ENCODE peak calls at places on chromosomes 6 and 20, in eight cellular contexts. T is tibial artery; J is IMR-90; M is PC-3; U is CD8-positive, alpha-beta T cell; B is brain microvascular endothelial cell; C is left ventricle myocardium inferior; P is neural progenitor cell. Z is an unnamed sample.

GRCh38 chr20:40812415-40813212 is 123.6 kb upstream of the MAFB start:
- DNase-seq in T (no peak), J (no peak), M (no peak), U (no peak), B (no peak), C (no peak), P (no peak), Z (no peak)

GRCh38 chr6:167683028-167683862 is 143.5 kb upstream of the AFDN start:
- DNase-seq in T (no peak), J (peak; percentile 19), M (peak; percentile 73), U (no peak), B (peak; percentile 93), C (peak; percentile 65), P (no peak), Z (no peak)

GRCh38 chr20:57076951-57077350 is 189.5 kb downstream of the BMP7 start:
- DNase-seq in T (no peak), J (no peak), M (peak; percentile 40), U (no peak), B (no peak), C (no peak), P (no peak), Z (no peak)

GRCh38 chr20:51020657-51021056 is 2.2 kb downstream of the KCNG1 start:
- DNase-seq in T (no peak), J (no peak), M (no peak), U (no peak), B (no peak), C (no peak), P (peak; percentile 46), Z (no peak)

GRCh38 chr6:157625111-157625510 is 197.9 kb upstream of the SNX9 start:
- DNase-seq in T (no peak), J (no peak), M (no peak), U (no peak), B (no peak), C (no peak), P (no peak), Z (no peak)

GRCh38 chr20:41969656-41970055 is 351.5 kb upstream of the CHD6 start:
- DNase-seq in T (no peak), J (no peak), M (no peak), U (no peak), B (no peak), C (no peak), P (no peak), Z (no peak)

GRCh38 chr6:153564803-153565202 is 433.7 kb upstream of the RGS17 start:
- DNase-seq in T (no peak), J (no peak), M (no peak), U (no peak), B (peak; percentile 5), C (no peak), P (no peak), Z (no peak)

GRCh38 chr6:112037783-112038216 is 16.1 kb upstream of the CCN6 start:
- DNase-seq in T (peak; percentile 98), J (peak; percentile 90), M (peak; percentile 83), U (no peak), B (peak; percentile 92), C (peak; percentile 54), P (no peak), Z (no peak)

GRCh38 chr20:17721802-17722486 is 22.2 kb downstream of the BANF2 start:
- DNase-seq in T (no peak), J (no peak), M (peak; percentile 34), U (no peak), B (no peak), C (no peak), P (no peak), Z (no peak)

GRCh38 chr6:11586574-11586973 is 49.0 kb downstream of the TMEM170B start:
- DNase-seq in T (no peak), J (peak; percentile 94), M (peak; percentile 53), U (no peak), B (peak; percentile 92), C (no peak), P (peak; percentile 21), Z (no peak)

GRCh38 chr6:158039571-158040050 is 57.9 kb downstream of the SYNJ2 start:
- DNase-seq in T (peak; percentile 84), J (peak; percentile 52), M (peak; percentile 60), U (no peak), B (peak; percentile 91), C (peak; percentile 29), P (no peak), Z (no peak)

GRCh38 chr20:675453-676314 is at the start of gene SCRT2:
- DNase-seq in T (peak; percentile 81), J (peak; percentile 65), M (peak; percentile 83), U (peak; percentile 80), B (peak; percentile 38), C (peak; percentile 86), P (peak; percentile 95), Z (no peak)

GRCh38 chr20:42739692-42740091 is 450.0 kb downstream of the PTPRT start:
- DNase-seq in T (no peak), J (no peak), M (no peak), U (no peak), B (no peak), C (no peak), P (no peak), Z (no peak)

GRCh38 chr20:56483970-56484369 is 15.5 kb downstream of the RTF2 start:
- DNase-seq in T (no peak), J (no peak), M (no peak), U (no peak), B (no peak), C (no peak), P (no peak), Z (no peak)

GRCh38 chr6:6657085-6657819 is 68.7 kb downstream of the LY86 start:
- DNase-seq in T (no peak), J (no peak), M (no peak), U (peak; percentile 34), B (no peak), C (no peak), P (no peak), Z (no peak)

GRCh38 chr6:135830452-135830851 is 21.0 kb upstream of the PDE7B start:
- DNase-seq in T (no peak), J (peak; percentile 85), M (peak; percentile 68), U (no peak), B (peak; percentile 14), C (no peak), P (no peak), Z (no peak)

GRCh38 chr6:160810238-160810637 is 108.2 kb downstream of the PLG start:
- DNase-seq in T (no peak), J (no peak), M (peak; percentile 95), U (no peak), B (no peak), C (no peak), P (no peak), Z (peak; percentile 78)

GRCh38 chr6:119627908-119628669 is 278.5 kb upstream of the MAN1A1 start:
- DNase-seq in T (no peak), J (peak; percentile 49), M (peak; percentile 71), U (no peak), B (no peak), C (no peak), P (no peak), Z (no peak)

GRCh38 chr20:29873946-29874345 is 1383.5 kb upstream of the DEFB115 start:
- DNase-seq in T (peak; percentile 78), J (peak; percentile 22), M (no peak), U (no peak), B (peak; percentile 9), C (peak; percentile 45), P (peak; percentile 82), Z (no peak)

GRCh38 chr6:579339-579738 is 77.6 kb downstream of the HUS1B start:
- DNase-seq in T (no peak), J (peak; percentile 45), M (peak; percentile 37), U (no peak), B (peak; percentile 20), C (no peak), P (no peak), Z (no peak)

GRCh38 chr6:22326500-22326899 is 29.7 kb upstream of the PRL start:
- DNase-seq in T (no peak), J (no peak), M (no peak), U (no peak), B (no peak), C (no peak), P (no peak), Z (no peak)

GRCh38 chr20:58651548-58651822 is 402 bp downstream of the STX16 start:
- DNase-seq in T (no peak), J (peak; percentile 8), M (no peak), U (no peak), B (no peak), C (no peak), P (peak; percentile 80), Z (no peak)

DNA sequence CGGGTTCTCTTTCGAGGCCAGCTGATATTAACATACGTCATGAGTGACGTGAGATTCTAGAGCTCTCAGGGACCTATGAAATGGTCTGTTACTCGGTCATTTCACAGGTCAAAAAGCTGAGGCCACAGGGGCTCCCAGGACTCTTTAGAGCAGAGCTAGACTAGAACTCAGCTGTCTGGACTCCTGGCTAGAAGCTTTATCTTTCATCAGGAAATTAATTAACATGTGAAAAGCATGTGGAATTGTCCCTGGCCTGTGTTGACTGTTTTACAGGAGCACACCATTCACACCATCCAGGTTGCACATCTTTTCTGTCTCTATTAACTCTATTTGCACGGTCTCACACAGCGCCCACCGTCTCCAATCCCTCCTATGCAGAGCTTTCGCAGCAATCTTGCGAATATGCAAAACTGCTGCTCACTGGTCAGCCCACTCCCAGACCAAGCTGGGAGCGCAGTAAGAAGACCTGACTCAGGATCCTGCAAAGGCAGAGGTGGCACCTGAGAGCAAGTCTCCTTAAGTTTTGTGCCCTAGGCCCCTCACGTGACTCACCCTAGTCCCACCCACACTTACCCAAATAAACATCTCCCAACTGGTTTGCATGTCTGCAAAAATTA is 522.5 kb downstream of the CD83 start:
- DNase-seq in T (no peak), J (peak; percentile 45), M (no peak), U (peak; percentile 40), B (no peak), C (no peak), P (no peak), Z (no peak)
- H3K27ac ChIP-seq in T (no peak overlapping the region), J (no peak overlapping the region), M (no peak overlapping the region), U (no peak overlapping the region), B (no peak overlapping the region), C (peak overlapping the region; percentile 87), P (peak overlapping the region; percentile 76), Z (no peak overlapping the region)

GRCh38 chr6:36924778-36925396 is 29.7 kb upstream of the PI16 start:
- DNase-seq in T (no peak), J (no peak), M (no peak), U (no peak), B (no peak), C (no peak), P (no peak), Z (no peak)
- H3K27ac ChIP-seq in T (no peak overlapping the region), J (no peak overlapping the region), M (no peak overlapping the region), U (no peak overlapping the region), B (no peak overlapping the region), C (no peak overlapping the region), P (no peak overlapping the region), Z (no peak overlapping the region)

DNA sequence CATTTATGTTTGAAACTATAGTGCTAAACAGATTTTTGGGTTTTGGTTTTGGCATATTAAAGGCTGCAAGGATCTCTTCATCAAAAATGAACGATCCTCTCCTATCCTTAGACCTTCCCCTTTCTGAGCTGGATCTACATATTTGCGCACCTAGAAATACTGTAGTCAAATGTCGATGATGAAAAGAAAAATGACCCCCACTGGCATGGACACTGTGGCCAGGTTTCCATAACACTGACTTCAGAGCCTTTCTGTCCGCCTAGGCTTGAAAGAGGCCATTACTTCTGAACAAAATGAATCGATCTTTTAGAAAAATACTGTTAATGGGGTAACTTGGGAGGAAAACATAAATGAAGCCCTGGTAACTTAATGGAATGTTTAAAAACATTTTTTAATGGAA is 5.7 kb downstream of the FLRT3 start:
- DNase-seq in T (no peak), J (no peak), M (no peak), U (no peak), B (no peak), C (no peak), P (no peak), Z (no peak)
- H3K27ac ChIP-seq in T (no peak overlapping the region), J (no peak overlapping the region), M (no peak overlapping the region), U (no peak overlapping the region), B (no peak overlapping the region), C (no peak overlapping the region), P (peak overlapping the region; percentile 34), Z (no peak overlapping the region)

GRCh38 chr20:35883341-35883777 is 70.9 kb downstream of the SCAND1 start:
- DNase-seq in T (no peak), J (no peak), M (peak; percentile 38), U (no peak), B (peak; percentile 26), C (no peak), P (no peak), Z (no peak)
- H3K27ac ChIP-seq in T (peak overlapping the region; percentile 80), J (peak overlapping the region; percentile 81), M (peak overlapping the region; percentile 97), U (no peak overlapping the region), B (peak overlapping the region; percentile 96), C (peak overlapping the region; percentile 29), P (no peak overlapping the region), Z (peak overlapping the region; percentile 100)